ENCODE peak calls at places on chromosomes 3 and 15, in four cellular contexts. D is HL-60, C is HFFc6, S is upper lobe of left lung. U is an unnamed sample.

GRCh38 chr15:76994971-76995945 is at the start of gene PSTPIP1:
- DNase-seq in D (peak; percentile 89), C (no peak), S (peak; percentile 86), U (peak; percentile 60)

GRCh38 chr3:53850895-53851294 is 4.5 kb downstream of the IL17RB start:
- DNase-seq in D (no peak), C (peak; percentile 14), S (no peak), U (no peak)

GRCh38 chr3:11570789-11571495 is 72.8 kb downstream of the VGLL4 start:
- DNase-seq in D (no peak), C (no peak), S (no peak), U (no peak)

GRCh38 chr3:23859012-23859743 is 53.4 kb downstream of the UBE2E1 start:
- DNase-seq in D (no peak), C (peak; percentile 54), S (no peak), U (no peak)

GRCh38 chr3:152474585-152474984 is 205.9 kb downstream of the MBNL1 start:
- DNase-seq in D (peak; percentile 60), C (peak; percentile 63), S (no peak), U (no peak)

GRCh38 chr3:49339593-49339946 is 283 bp downstream of the USP4 start:
- DNase-seq in D (no peak), C (no peak), S (peak; percentile 86), U (no peak)

GRCh38 chr3:136642714-136643113 is 109.5 kb downstream of the STAG1 start:
- DNase-seq in D (no peak), C (no peak), S (no peak), U (no peak)

GRCh38 chr15:43370310-43370974 is 401 bp downstream of the ZSCAN29 start:
- DNase-seq in D (no peak), C (peak; percentile 13), S (peak; percentile 72), U (no peak)

GRCh38 chr3:178302966-178303930 is 233.0 kb upstream of the KCNMB2 start:
- DNase-seq in D (no peak), C (no peak), S (no peak), U (no peak)

GRCh38 chr3:52506266-52506966 is 11.3 kb downstream of the STAB1 start:
- DNase-seq in D (no peak), C (no peak), S (peak; percentile 68), U (no peak)

GRCh38 chr3:163071684-163072083 is 1575.1 kb downstream of the OTOL1 start:
- DNase-seq in D (no peak), C (peak; percentile 71), S (no peak), U (no peak)

GRCh38 chr15:48112242-48112641 is 8.5 kb upstream of the SLC24A5 start:
- DNase-seq in D (peak; percentile 9), C (peak; percentile 21), S (no peak), U (no peak)

GRCh38 chr3:126959921-126960603 is 22.9 kb upstream of the PLXNA1 start:
- DNase-seq in D (no peak), C (peak; percentile 66), S (peak; percentile 46), U (no peak)

GRCh38 chr15:41291065-41291631 is 41.2 kb downstream of the OIP5 start:
- DNase-seq in D (peak; percentile 83), C (no peak), S (no peak), U (no peak)

GRCh38 chr3:183031826-183032225 is 51.5 kb upstream of the DCUN1D1 start:
- DNase-seq in D (no peak), C (no peak), S (no peak), U (no peak)

GRCh38 chr15:42474857-42475256 is 16.1 kb downstream of the ZNF106 start:
- DNase-seq in D (no peak), C (no peak), S (no peak), U (no peak)

GRCh38 chr3:123739146-123739545 is 145.0 kb downstream of the MYLK start:
- DNase-seq in D (no peak), C (no peak), S (no peak), U (no peak)

GRCh38 chr3:112097378-112097777 is 11.2 kb downstream of the C3orf52 start:
- DNase-seq in D (no peak), C (peak; percentile 99), S (no peak), U (no peak)

GRCh38 chr3:133895208-133896001 is at the start of gene RAB6B:
- DNase-seq in D (peak; percentile 20), C (no peak), S (peak; percentile 88), U (no peak)

GRCh38 chr15:80549712-80550111 is 145.4 kb upstream of the ABHD17C start:
- DNase-seq in D (no peak), C (no peak), S (no peak), U (no peak)

GRCh38 chr15:67098768-67099282 is 33.4 kb downstream of the SMAD3 start:
- DNase-seq in D (no peak), C (no peak), S (peak; percentile 18), U (no peak)

GRCh38 chr3:187717572-187717971 is 15.2 kb upstream of the RTP2 start:
- DNase-seq in D (no peak), C (no peak), S (no peak), U (no peak)

GRCh38 chr3:36482259-36482658 is 102.0 kb downstream of the STAC start:
- DNase-seq in D (no peak), C (no peak), S (no peak), U (no peak)

GRCh38 chr3:122493296-122493695 is 21.4 kb downstream of the KPNA1 start:
- DNase-seq in D (no peak), C (peak; percentile 68), S (no peak), U (no peak)

GRCh38 chr15:32694222-32694983 is 23.4 kb upstream of the GREM1 start:
- DNase-seq in D (no peak), C (no peak), S (no peak), U (no peak)

GRCh38 chr3:27568393-27568792 is 84.2 kb upstream of the SLC4A7 start:
- DNase-seq in D (no peak), C (peak; percentile 85), S (no peak), U (no peak)

GRCh38 chr15:24075420-24076089 is 388.4 kb upstream of the NDN start:
- DNase-seq in D (no peak), C (no peak), S (no peak), U (no peak)

GRCh38 chr15:66023322-66023972 is 154.2 kb downstream of the RAB11A start:
- DNase-seq in D (no peak), C (no peak), S (no peak), U (no peak)

GRCh38 chr3:177426151-177426904 is 229.0 kb upstream of the TBL1XR1 start:
- DNase-seq in D (no peak), C (no peak), S (no peak), U (no peak)

GRCh38 chr3:38984110-38984509 is 67.6 kb downstream of the SCN11A start:
- DNase-seq in D (no peak), C (no peak), S (no peak), U (no peak)
- TF ChIP-seq CTCF in D (no peak), C (peak; percentile 51), S (no peak), U (no peak)

GRCh38 chr15:99504823-99505551 is 60.8 kb upstream of the MEF2A start:
- DNase-seq in D (no peak), C (no peak), S (no peak), U (no peak)
- TF ChIP-seq CTCF in D (no peak), C (peak; percentile 11), S (no peak), U (no peak)

GRCh38 chr15:91100561-91101355 is 701 bp downstream of the SV2B start:
- DNase-seq in D (no peak), C (no peak), S (no peak), U (no peak)

GRCh38 chr15:91101356-91101920 is 1.4 kb downstream of the SV2B start:
- DNase-seq in D (no peak), C (no peak), S (no peak), U (no peak)

GRCh38 chr15:91098451-91098850 is 1.6 kb upstream of the SV2B start:
- DNase-seq in D (no peak), C (no peak), S (no peak), U (no peak)

GRCh38 chr15:91102546-91103330 is 2.7 kb downstream of the SV2B start:
- DNase-seq in D (no peak), C (no peak), S (no peak), U (no peak)

GRCh38 chr15:91099616-91100560 is at the start of gene SV2B:
- DNase-seq in D (no peak), C (no peak), S (peak; percentile 88), U (peak; percentile 17)
- TF ChIP-seq CTCF in D (no peak), C (no peak), S (no peak), U (no peak)

DNA sequence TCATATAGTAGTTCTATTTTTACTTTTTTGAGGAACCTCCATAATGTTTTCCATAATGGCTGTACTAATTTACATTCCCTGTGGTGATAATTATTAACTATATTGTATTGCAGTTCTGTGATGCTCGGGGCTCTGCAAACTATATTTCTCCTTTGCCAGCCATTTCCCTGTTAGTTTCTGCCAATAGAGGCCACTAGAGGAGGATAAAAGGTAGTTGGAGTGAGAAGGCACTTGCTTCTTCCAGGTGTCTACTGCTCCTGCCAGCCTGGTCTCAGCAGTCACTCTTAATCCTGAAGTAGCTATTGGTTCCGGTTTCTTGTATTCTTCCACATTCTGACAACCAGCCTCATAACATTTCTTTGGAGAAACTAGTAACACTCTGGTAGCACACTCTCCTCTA is 233.9 kb upstream of the GBE1 start:
- DNase-seq in D (no peak), C (no peak), S (no peak), U (no peak)
- TF ChIP-seq CTCF in D (no peak), C (no peak), S (no peak), U (no peak)

DNA sequence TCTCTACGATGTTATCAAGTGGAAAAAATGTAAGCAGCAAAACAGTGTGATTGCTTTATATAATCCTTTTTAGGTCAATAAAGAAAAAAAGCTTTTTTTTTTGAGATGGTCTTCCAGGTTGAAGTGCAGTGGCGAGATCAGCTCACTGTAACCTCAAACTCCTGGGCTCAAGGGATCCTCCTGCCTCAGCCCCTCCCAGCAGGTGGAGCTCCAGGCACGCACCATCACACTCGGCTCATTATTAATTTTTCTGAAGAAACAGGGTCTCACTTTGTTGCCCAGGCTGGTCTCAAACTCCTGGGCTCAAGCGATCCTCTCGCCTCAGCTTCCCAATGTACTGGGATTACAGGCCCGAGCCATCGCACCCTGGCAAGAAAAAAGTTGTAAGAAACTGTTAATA is 17.3 kb downstream of the RNF168 start:
- DNase-seq in D (no peak), C (no peak), S (no peak), U (no peak)
- TF ChIP-seq CTCF in D (no peak), C (peak; percentile 46), S (no peak), U (no peak)

GRCh38 chr3:124853446-124853845 is 33.7 kb downstream of the ITGB5 start:
- DNase-seq in D (no peak), C (no peak), S (no peak), U (no peak)
- TF ChIP-seq CTCF in D (no peak), C (no peak), S (no peak), U (no peak)

DNA sequence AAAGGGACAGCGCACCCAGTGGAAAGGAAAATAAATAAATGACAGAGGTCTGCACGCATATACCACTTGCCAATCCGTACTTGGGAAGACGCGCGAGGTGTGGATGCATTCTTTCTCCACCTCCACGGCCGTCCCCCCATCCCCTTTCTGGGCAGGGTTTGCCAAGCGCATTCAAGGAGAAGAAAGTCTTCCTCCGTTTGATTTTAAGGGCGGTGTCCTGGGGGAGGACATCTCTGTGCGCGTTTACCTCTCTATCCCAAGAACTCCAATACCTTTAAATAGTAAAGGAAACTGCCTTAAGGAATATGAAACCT is 576 bp upstream of the MB21D2 start:
- DNase-seq in D (no peak), C (no peak), S (no peak), U (no peak)
- TF ChIP-seq CTCF in D (no peak), C (no peak), S (no peak), U (no peak)

GRCh38 chr15:64749999-64750657 is 25.3 kb downstream of the RBPMS2 start:
- DNase-seq in D (no peak), C (no peak), S (no peak), U (peak; percentile 50)
- TF ChIP-seq CTCF in D (no peak), C (peak; percentile 20), S (no peak), U (no peak)

U was measured in natural killer cell.